ENCODE peak calls at places on chromosome 2, in nine cellular contexts. One of them, this sample, is unnamed.

GRCh38 chr2:238169708-238170251 is 11.0 kb downstream of the ERFE start:
- DNase-seq in H7: no peak
- DNase-seq in Caki2: peak
- DNase-seq in Right ventricle myocardium superior: no peak
- DNase-seq in natural killer cell: no peak
- DNase-seq in ureter: peak
- DNase-seq in stimulated activated CD4-positive, alpha-beta T cell treated with anti-CD3 and anti-CD28 coated beads, Interleukin-1b, Interleukin-23, amount 100 ng/mL, for 48 hours: no peak
- DNase-seq in endothelial cell of umbilical vein: peak
- DNase-seq in pons: no peak
- DNase-seq in this sample: no peak

GRCh38 chr2:17934721-17935120 is 56.3 kb downstream of the KCNS3 start:
- DNase-seq in H7: no peak
- DNase-seq in Caki2: no peak
- DNase-seq in Right ventricle myocardium superior: no peak
- DNase-seq in natural killer cell: no peak
- DNase-seq in ureter: no peak
- DNase-seq in stimulated activated CD4-positive, alpha-beta T cell treated with anti-CD3 and anti-CD28 coated beads, Interleukin-1b, Interleukin-23, amount 100 ng/mL, for 48 hours: no peak
- DNase-seq in endothelial cell of umbilical vein: no peak
- DNase-seq in pons: no peak
- DNase-seq in this sample: no peak

GRCh38 chr2:223989206-223989859 is 32.1 kb downstream of the MRPL44 start:
- DNase-seq in H7: no peak
- DNase-seq in Caki2: no peak
- DNase-seq in Right ventricle myocardium superior: no peak
- DNase-seq in natural killer cell: no peak
- DNase-seq in ureter: no peak
- DNase-seq in stimulated activated CD4-positive, alpha-beta T cell treated with anti-CD3 and anti-CD28 coated beads, Interleukin-1b, Interleukin-23, amount 100 ng/mL, for 48 hours: no peak
- DNase-seq in endothelial cell of umbilical vein: no peak
- DNase-seq in pons: no peak
- DNase-seq in this sample: no peak

GRCh38 chr2:45826889-45827635 is 175.6 kb downstream of the PRKCE start:
- DNase-seq in H7: no peak
- DNase-seq in Caki2: no peak
- DNase-seq in Right ventricle myocardium superior: peak
- DNase-seq in natural killer cell: no peak
- DNase-seq in ureter: no peak
- DNase-seq in stimulated activated CD4-positive, alpha-beta T cell treated with anti-CD3 and anti-CD28 coated beads, Interleukin-1b, Interleukin-23, amount 100 ng/mL, for 48 hours: no peak
- DNase-seq in endothelial cell of umbilical vein: peak
- DNase-seq in pons: no peak
- DNase-seq in this sample: peak

GRCh38 chr2:25699206-25699605 is 25.8 kb upstream of the DTNB start:
- DNase-seq in H7: no peak
- DNase-seq in Caki2: no peak
- DNase-seq in Right ventricle myocardium superior: no peak
- DNase-seq in natural killer cell: no peak
- DNase-seq in ureter: no peak
- DNase-seq in stimulated activated CD4-positive, alpha-beta T cell treated with anti-CD3 and anti-CD28 coated beads, Interleukin-1b, Interleukin-23, amount 100 ng/mL, for 48 hours: no peak
- DNase-seq in endothelial cell of umbilical vein: no peak
- DNase-seq in pons: no peak
- DNase-seq in this sample: no peak

GRCh38 chr2:20218331-20219320 is 6.3 kb downstream of the SDC1 start:
- DNase-seq in H7: no peak
- DNase-seq in Caki2: no peak
- DNase-seq in Right ventricle myocardium superior: peak
- DNase-seq in natural killer cell: no peak
- DNase-seq in ureter: no peak
- DNase-seq in stimulated activated CD4-positive, alpha-beta T cell treated with anti-CD3 and anti-CD28 coated beads, Interleukin-1b, Interleukin-23, amount 100 ng/mL, for 48 hours: no peak
- DNase-seq in endothelial cell of umbilical vein: no peak
- DNase-seq in pons: no peak
- DNase-seq in this sample: no peak

GRCh38 chr2:171957061-171957460 is 34.8 kb downstream of the HAT1 start:
- DNase-seq in H7: peak
- DNase-seq in Caki2: no peak
- DNase-seq in Right ventricle myocardium superior: no peak
- DNase-seq in natural killer cell: no peak
- DNase-seq in ureter: no peak
- DNase-seq in stimulated activated CD4-positive, alpha-beta T cell treated with anti-CD3 and anti-CD28 coated beads, Interleukin-1b, Interleukin-23, amount 100 ng/mL, for 48 hours: no peak
- DNase-seq in endothelial cell of umbilical vein: no peak
- DNase-seq in pons: no peak
- DNase-seq in this sample: no peak

GRCh38 chr2:6855860-6856547 is 9.7 kb downstream of the CMPK2 start:
- DNase-seq in H7: no peak
- DNase-seq in Caki2: no peak
- DNase-seq in Right ventricle myocardium superior: no peak
- DNase-seq in natural killer cell: no peak
- DNase-seq in ureter: no peak
- DNase-seq in stimulated activated CD4-positive, alpha-beta T cell treated with anti-CD3 and anti-CD28 coated beads, Interleukin-1b, Interleukin-23, amount 100 ng/mL, for 48 hours: no peak
- DNase-seq in endothelial cell of umbilical vein: no peak
- DNase-seq in pons: no peak
- DNase-seq in this sample: no peak

GRCh38 chr2:203891474-203891873 is 23.9 kb downstream of the CTLA4 start:
- DNase-seq in H7: no peak
- DNase-seq in Caki2: no peak
- DNase-seq in Right ventricle myocardium superior: no peak
- DNase-seq in natural killer cell: no peak
- DNase-seq in ureter: no peak
- DNase-seq in stimulated activated CD4-positive, alpha-beta T cell treated with anti-CD3 and anti-CD28 coated beads, Interleukin-1b, Interleukin-23, amount 100 ng/mL, for 48 hours: peak
- DNase-seq in endothelial cell of umbilical vein: no peak
- DNase-seq in pons: peak
- DNase-seq in this sample: no peak

GRCh38 chr2:216555274-216555673 is 56.6 kb downstream of the RPL37A start:
- DNase-seq in H7: no peak
- DNase-seq in Caki2: no peak
- DNase-seq in Right ventricle myocardium superior: peak
- DNase-seq in natural killer cell: no peak
- DNase-seq in ureter: peak
- DNase-seq in stimulated activated CD4-positive, alpha-beta T cell treated with anti-CD3 and anti-CD28 coated beads, Interleukin-1b, Interleukin-23, amount 100 ng/mL, for 48 hours: no peak
- DNase-seq in endothelial cell of umbilical vein: peak
- DNase-seq in pons: peak
- DNase-seq in this sample: peak

GRCh38 chr2:46909771-46910419 is 5.7 kb downstream of the MCFD2 start:
- DNase-seq in H7: no peak
- DNase-seq in Caki2: peak
- DNase-seq in Right ventricle myocardium superior: no peak
- DNase-seq in natural killer cell: no peak
- DNase-seq in ureter: no peak
- DNase-seq in stimulated activated CD4-positive, alpha-beta T cell treated with anti-CD3 and anti-CD28 coated beads, Interleukin-1b, Interleukin-23, amount 100 ng/mL, for 48 hours: peak
- DNase-seq in endothelial cell of umbilical vein: peak
- DNase-seq in pons: no peak
- DNase-seq in this sample: no peak

GRCh38 chr2:96913398-96914202 is 43.7 kb upstream of the SEMA4C start:
- DNase-seq in H7: no peak
- DNase-seq in Caki2: no peak
- DNase-seq in Right ventricle myocardium superior: no peak
- DNase-seq in natural killer cell: peak
- DNase-seq in ureter: no peak
- DNase-seq in stimulated activated CD4-positive, alpha-beta T cell treated with anti-CD3 and anti-CD28 coated beads, Interleukin-1b, Interleukin-23, amount 100 ng/mL, for 48 hours: peak
- DNase-seq in endothelial cell of umbilical vein: no peak
- DNase-seq in pons: peak
- DNase-seq in this sample: no peak

GRCh38 chr2:112187805-112188596 is 49.8 kb downstream of the FBLN7 start:
- DNase-seq in H7: no peak
- DNase-seq in Caki2: no peak
- DNase-seq in Right ventricle myocardium superior: no peak
- DNase-seq in natural killer cell: no peak
- DNase-seq in ureter: no peak
- DNase-seq in stimulated activated CD4-positive, alpha-beta T cell treated with anti-CD3 and anti-CD28 coated beads, Interleukin-1b, Interleukin-23, amount 100 ng/mL, for 48 hours: peak
- DNase-seq in endothelial cell of umbilical vein: peak
- DNase-seq in pons: no peak
- DNase-seq in this sample: no peak

GRCh38 chr2:66573866-66574265 is 138.9 kb downstream of the MEIS1 start:
- DNase-seq in H7: peak
- DNase-seq in Caki2: peak
- DNase-seq in Right ventricle myocardium superior: no peak
- DNase-seq in natural killer cell: no peak
- DNase-seq in ureter: no peak
- DNase-seq in stimulated activated CD4-positive, alpha-beta T cell treated with anti-CD3 and anti-CD28 coated beads, Interleukin-1b, Interleukin-23, amount 100 ng/mL, for 48 hours: no peak
- DNase-seq in endothelial cell of umbilical vein: no peak
- DNase-seq in pons: peak
- DNase-seq in this sample: no peak

GRCh38 chr2:133194777-133195335 is 373.4 kb downstream of the NCKAP5 start:
- DNase-seq in H7: no peak
- DNase-seq in Caki2: peak
- DNase-seq in Right ventricle myocardium superior: no peak
- DNase-seq in natural killer cell: no peak
- DNase-seq in ureter: no peak
- DNase-seq in stimulated activated CD4-positive, alpha-beta T cell treated with anti-CD3 and anti-CD28 coated beads, Interleukin-1b, Interleukin-23, amount 100 ng/mL, for 48 hours: no peak
- DNase-seq in endothelial cell of umbilical vein: no peak
- DNase-seq in pons: no peak
- DNase-seq in this sample: no peak

GRCh38 chr2:220949476-220949875 is 622.6 kb downstream of the EPHA4 start:
- DNase-seq in H7: no peak
- DNase-seq in Caki2: no peak
- DNase-seq in Right ventricle myocardium superior: no peak
- DNase-seq in natural killer cell: no peak
- DNase-seq in ureter: no peak
- DNase-seq in stimulated activated CD4-positive, alpha-beta T cell treated with anti-CD3 and anti-CD28 coated beads, Interleukin-1b, Interleukin-23, amount 100 ng/mL, for 48 hours: no peak
- DNase-seq in endothelial cell of umbilical vein: no peak
- DNase-seq in pons: no peak
- DNase-seq in this sample: no peak

GRCh38 chr2:60633615-60634014 is 80.2 kb upstream of the BCL11A start:
- DNase-seq in H7: no peak
- DNase-seq in Caki2: no peak
- DNase-seq in Right ventricle myocardium superior: no peak
- DNase-seq in natural killer cell: no peak
- DNase-seq in ureter: no peak
- DNase-seq in stimulated activated CD4-positive, alpha-beta T cell treated with anti-CD3 and anti-CD28 coated beads, Interleukin-1b, Interleukin-23, amount 100 ng/mL, for 48 hours: no peak
- DNase-seq in endothelial cell of umbilical vein: no peak
- DNase-seq in pons: no peak
- DNase-seq in this sample: no peak

GRCh38 chr2:161199885-161200284 is 39.7 kb downstream of the TANK start:
- DNase-seq in H7: no peak
- DNase-seq in Caki2: no peak
- DNase-seq in Right ventricle myocardium superior: no peak
- DNase-seq in natural killer cell: no peak
- DNase-seq in ureter: no peak
- DNase-seq in stimulated activated CD4-positive, alpha-beta T cell treated with anti-CD3 and anti-CD28 coated beads, Interleukin-1b, Interleukin-23, amount 100 ng/mL, for 48 hours: no peak
- DNase-seq in endothelial cell of umbilical vein: no peak
- DNase-seq in pons: no peak
- DNase-seq in this sample: no peak

GRCh38 chr2:141386168-141386567 is 744.6 kb downstream of the LRP1B start:
- DNase-seq in H7: no peak
- DNase-seq in Caki2: no peak
- DNase-seq in Right ventricle myocardium superior: no peak
- DNase-seq in natural killer cell: no peak
- DNase-seq in ureter: no peak
- DNase-seq in stimulated activated CD4-positive, alpha-beta T cell treated with anti-CD3 and anti-CD28 coated beads, Interleukin-1b, Interleukin-23, amount 100 ng/mL, for 48 hours: no peak
- DNase-seq in endothelial cell of umbilical vein: no peak
- DNase-seq in pons: no peak
- DNase-seq in this sample: no peak

GRCh38 chr2:75065402-75066008 is 107.1 kb downstream of the POLE4 start:
- DNase-seq in H7: no peak
- DNase-seq in Caki2: no peak
- DNase-seq in Right ventricle myocardium superior: no peak
- DNase-seq in natural killer cell: no peak
- DNase-seq in ureter: no peak
- DNase-seq in stimulated activated CD4-positive, alpha-beta T cell treated with anti-CD3 and anti-CD28 coated beads, Interleukin-1b, Interleukin-23, amount 100 ng/mL, for 48 hours: no peak
- DNase-seq in endothelial cell of umbilical vein: peak
- DNase-seq in pons: no peak
- DNase-seq in this sample: no peak

GRCh38 chr2:20217041-20217970 is 7.6 kb downstream of the SDC1 start:
- DNase-seq in H7: no peak
- DNase-seq in Caki2: peak
- DNase-seq in Right ventricle myocardium superior: no peak
- DNase-seq in natural killer cell: no peak
- DNase-seq in ureter: peak
- DNase-seq in stimulated activated CD4-positive, alpha-beta T cell treated with anti-CD3 and anti-CD28 coated beads, Interleukin-1b, Interleukin-23, amount 100 ng/mL, for 48 hours: no peak
- DNase-seq in endothelial cell of umbilical vein: no peak
- DNase-seq in pons: no peak
- DNase-seq in this sample: no peak

GRCh38 chr2:230872968-230873669 is 8.4 kb downstream of the ITM2C start:
- DNase-seq in H7: no peak
- DNase-seq in Caki2: no peak
- DNase-seq in Right ventricle myocardium superior: peak
- DNase-seq in natural killer cell: peak
- DNase-seq in ureter: peak
- DNase-seq in stimulated activated CD4-positive, alpha-beta T cell treated with anti-CD3 and anti-CD28 coated beads, Interleukin-1b, Interleukin-23, amount 100 ng/mL, for 48 hours: no peak
- DNase-seq in endothelial cell of umbilical vein: no peak
- DNase-seq in pons: no peak
- DNase-seq in this sample: no peak

GRCh38 chr2:1405967-1406366 is 7.3 kb upstream of the TPO start:
- DNase-seq in H7: no peak
- DNase-seq in Caki2: no peak
- DNase-seq in Right ventricle myocardium superior: no peak
- DNase-seq in natural killer cell: no peak
- DNase-seq in ureter: no peak
- DNase-seq in stimulated activated CD4-positive, alpha-beta T cell treated with anti-CD3 and anti-CD28 coated beads, Interleukin-1b, Interleukin-23, amount 100 ng/mL, for 48 hours: no peak
- DNase-seq in endothelial cell of umbilical vein: no peak
- DNase-seq in pons: no peak
- DNase-seq in this sample: no peak

GRCh38 chr2:240672701-240673190 is 9.9 kb downstream of the AQP12B start:
- DNase-seq in H7: peak
- DNase-seq in Caki2: no peak
- DNase-seq in Right ventricle myocardium superior: no peak
- DNase-seq in natural killer cell: no peak
- DNase-seq in ureter: no peak
- DNase-seq in stimulated activated CD4-positive, alpha-beta T cell treated with anti-CD3 and anti-CD28 coated beads, Interleukin-1b, Interleukin-23, amount 100 ng/mL, for 48 hours: no peak
- DNase-seq in endothelial cell of umbilical vein: no peak
- DNase-seq in pons: no peak
- DNase-seq in this sample: no peak

GRCh38 chr2:145530653-145531052 is 1010.7 kb upstream of the ZEB2 start:
- DNase-seq in H7: no peak
- DNase-seq in Caki2: no peak
- DNase-seq in Right ventricle myocardium superior: no peak
- DNase-seq in natural killer cell: no peak
- DNase-seq in ureter: no peak
- DNase-seq in stimulated activated CD4-positive, alpha-beta T cell treated with anti-CD3 and anti-CD28 coated beads, Interleukin-1b, Interleukin-23, amount 100 ng/mL, for 48 hours: no peak
- DNase-seq in endothelial cell of umbilical vein: no peak
- DNase-seq in pons: no peak
- DNase-seq in this sample: no peak

GRCh38 chr2:43326116-43326825 is 99.9 kb upstream of the ZFP36L2 start:
- DNase-seq in H7: no peak
- DNase-seq in Caki2: no peak
- DNase-seq in Right ventricle myocardium superior: no peak
- DNase-seq in natural killer cell: no peak
- DNase-seq in ureter: no peak
- DNase-seq in stimulated activated CD4-positive, alpha-beta T cell treated with anti-CD3 and anti-CD28 coated beads, Interleukin-1b, Interleukin-23, amount 100 ng/mL, for 48 hours: no peak
- DNase-seq in endothelial cell of umbilical vein: no peak
- DNase-seq in pons: no peak
- DNase-seq in this sample: no peak